ENCODE peak calls at places on chromosomes 12 and 14, in four cellular contexts. H is hepatocyte, G is psoas muscle, D is astrocyte. S is an unnamed sample. For H3K4me1, the result is how much of the 10 kb centered on the place peaks cover.

GRCh38 chr14:98494582-98494981 is 777.4 kb downstream of the BCL11B start:
- DNase-seq in H (no peak), G (no peak), D (peak), S (no peak)

GRCh38 chr12:18750087-18750486 is 12.2 kb downstream of the CAPZA3 start:
- DNase-seq in H (peak), G (no peak), D (peak), S (no peak)

GRCh38 chr12:51270067-51270846 is at the start of gene SMAGP:
- DNase-seq in H (peak), G (peak), D (peak), S (peak)

GRCh38 chr12:65568517-65568916 is 255.8 kb upstream of the HMGA2 start:
- DNase-seq in H (no peak), G (no peak), D (peak), S (no peak)

GRCh38 chr12:26369588-26369987 is 174.2 kb downstream of the SSPN start:
- DNase-seq in H (peak), G (no peak), D (peak), S (no peak)

GRCh38 chr12:7131502-7131866 is 1.3 kb downstream of the CLSTN3 start:
- DNase-seq in H (no peak), G (no peak), D (no peak), S (no peak)

GRCh38 chr12:538731-539539 is 79.2 kb downstream of the B4GALNT3 start:
- DNase-seq in H (no peak), G (peak), D (peak), S (peak)

GRCh38 chr12:93813972-93814821 is 137.0 kb downstream of the CRADD start:
- DNase-seq in H (peak), G (peak), D (peak), S (peak)

GRCh38 chr14:101022121-101022520 is 118.6 kb upstream of the RTL1 start:
- DNase-seq in H (no peak), G (no peak), D (no peak), S (no peak)

DNA sequence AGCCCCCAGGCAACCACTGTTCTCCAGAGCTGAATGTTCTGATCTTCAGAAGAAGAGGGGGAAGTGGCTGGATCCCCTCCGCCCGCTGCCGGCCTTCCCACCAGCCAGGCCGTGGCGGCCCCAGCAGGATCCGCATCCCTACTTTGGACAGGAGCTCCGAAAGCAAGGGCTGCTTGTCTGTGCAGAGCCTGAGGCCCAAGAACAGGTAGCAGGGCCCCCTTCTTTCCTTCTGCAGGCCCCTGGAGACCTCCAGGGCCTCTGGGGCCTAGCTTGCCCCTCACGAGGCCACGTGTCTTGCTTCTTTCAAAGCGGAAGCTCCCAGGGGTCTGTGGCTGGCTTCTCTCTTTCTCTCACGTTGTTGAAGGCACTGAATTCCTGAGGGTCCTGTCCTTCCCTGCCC is 13.2 kb downstream of the PGF start:
- DNase-seq in H (no peak), G (no peak), D (no peak), S (no peak)
- H3K4me1 ChIP-seq in H (under half), G (under half), D (under half), S (under half)

DNA sequence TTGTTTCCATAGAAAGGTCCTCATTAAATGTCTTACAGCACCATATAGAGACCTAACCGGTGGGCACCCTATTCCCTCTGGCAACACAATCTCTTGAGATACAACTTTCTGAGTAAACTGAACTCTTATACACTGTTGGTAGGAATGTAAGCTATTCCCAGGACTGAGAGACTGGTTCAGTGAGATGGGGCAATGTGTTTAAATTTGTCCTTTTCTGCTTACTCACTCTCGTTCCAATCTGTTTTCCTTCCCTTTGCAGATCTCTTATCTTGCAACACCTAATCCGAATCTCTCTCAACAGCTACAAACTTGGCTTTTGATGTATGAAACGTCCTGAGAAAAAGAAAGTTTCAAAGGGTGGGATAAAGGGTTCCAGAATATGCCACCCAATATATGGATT is 26.1 kb upstream of the ETV6 start:
- DNase-seq in H (peak), G (no peak), D (peak), S (no peak)
- H3K27ac ChIP-seq in H (peak), G (no peak), D (no peak), S (no peak)

GRCh38 chr14:77037338-77037782 is 8.9 kb upstream of the IRF2BPL start:
- DNase-seq in H (no peak), G (no peak), D (no peak), S (no peak)
- H3K4me3 ChIP-seq in H (no peak), G (no peak), D (peak), S (no peak)

DNA sequence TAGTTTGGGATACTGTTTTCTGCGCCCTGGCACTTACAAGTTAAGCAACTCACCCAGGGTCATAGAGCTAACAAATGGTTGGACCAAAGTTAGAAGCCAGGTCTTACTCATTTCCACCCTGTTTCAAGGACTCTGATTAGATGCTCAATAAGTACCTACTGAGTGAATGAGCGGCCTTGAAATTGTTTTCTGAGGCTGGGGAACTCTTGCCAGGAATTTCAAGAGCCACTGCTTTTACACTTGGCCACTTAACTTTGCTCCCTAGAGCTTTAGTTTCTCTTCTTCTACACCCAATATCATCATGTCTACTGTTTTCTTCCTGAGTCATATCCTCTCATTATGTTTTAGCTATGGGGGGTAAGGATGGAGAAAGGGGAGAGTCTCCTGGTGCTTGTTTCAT is 431.6 kb downstream of the ZFP36L1 start:
- DNase-seq in H (no peak), G (no peak), D (peak), S (no peak)
- H3K4me1 ChIP-seq in H (under half), G (under half), D (under half), S (under half)

GRCh38 chr14:74952697-74953484 is 2.5 kb downstream of the PGF start:
- DNase-seq in H (peak), G (no peak), D (no peak), S (no peak)
- H3K27ac ChIP-seq in H (peak), G (no peak), D (no peak), S (no peak)

GRCh38 chr12:39617887-39618286 is 1.7 kb downstream of the ABCD2 start:
- DNase-seq in H (no peak), G (no peak), D (no peak), S (no peak)
- H3K4me3 ChIP-seq in H (no peak), G (no peak), D (no peak), S (peak)

GRCh38 chr12:132178314-132178713 is 34.1 kb downstream of the NOC4L start:
- DNase-seq in H (no peak), G (no peak), D (no peak), S (peak)

GRCh38 chr12:132180648-132181546 is 36.6 kb downstream of the NOC4L start:
- DNase-seq in H (no peak), G (peak), D (no peak), S (peak)

GRCh38 chr12:132176920-132177551 is 32.8 kb downstream of the NOC4L start:
- DNase-seq in H (no peak), G (peak), D (no peak), S (peak)

GRCh38 chr12:132179431-132180362 is 35.4 kb downstream of the NOC4L start:
- DNase-seq in H (no peak), G (peak), D (no peak), S (peak)

GRCh38 chr12:132178801-132179401 is 34.6 kb downstream of the NOC4L start:
- DNase-seq in H (no peak), G (peak), D (no peak), S (no peak)
- H3K4me1 ChIP-seq in H (under half), G (under half), D (under half), S (under half)

GRCh38 chr12:4168041-4168440 is 105.5 kb upstream of the CCND2 start:
- DNase-seq in H (no peak), G (no peak), D (no peak), S (no peak)

GRCh38 chr12:4169522-4169921 is 104.0 kb upstream of the CCND2 start:
- DNase-seq in H (no peak), G (no peak), D (no peak), S (no peak)

GRCh38 chr12:4160314-4161040 is 113.1 kb upstream of the CCND2 start:
- DNase-seq in H (no peak), G (no peak), D (no peak), S (no peak)

GRCh38 chr12:4161718-4162117 is 111.8 kb upstream of the CCND2 start:
- DNase-seq in H (no peak), G (no peak), D (no peak), S (no peak)

GRCh38 chr12:4164591-4165558 is 108.7 kb upstream of the CCND2 start:
- DNase-seq in H (peak), G (peak), D (peak), S (peak)
- H3K27ac ChIP-seq in H (peak), G (no peak), D (peak), S (no peak)